ENCODE peak calls at places on chromosomes 7 and 10, in eight cellular contexts. J, X, D, Z, C, B, P and A are unnamed samples.

GRCh38 chr7:117169907-117170306 is 153.0 kb downstream of the WNT2 start:
- DNase-seq in J (no peak), X (no peak), D (no peak), Z (peak), C (no peak), B (no peak), P (no peak), A (no peak)

GRCh38 chr7:152615052-152615741 is 60.7 kb downstream of the XRCC2 start:
- DNase-seq in J (no peak), X (peak), D (no peak), Z (no peak), C (no peak), B (no peak), P (no peak), A (no peak)

GRCh38 chr10:1553951-1554350 is 183.4 kb downstream of the ADARB2 start:
- DNase-seq in J (no peak), X (no peak), D (no peak), Z (no peak), C (no peak), B (no peak), P (no peak), A (no peak)

GRCh38 chr7:33044986-33045385 is 17.6 kb downstream of the NT5C3A start:
- DNase-seq in J (no peak), X (no peak), D (no peak), Z (no peak), C (no peak), B (no peak), P (no peak), A (no peak)

GRCh38 chr10:87636313-87636915 is 23.3 kb upstream of the PAPSS2 start:
- DNase-seq in J (no peak), X (no peak), D (no peak), Z (no peak), C (no peak), B (no peak), P (no peak), A (no peak)

GRCh38 chr10:86413046-86413728 is 46.6 kb upstream of the GRID1 start:
- DNase-seq in J (no peak), X (no peak), D (peak), Z (no peak), C (no peak), B (no peak), P (no peak), A (no peak)

GRCh38 chr7:150481207-150481920 is 30.9 kb downstream of the GIMAP8 start:
- DNase-seq in J (no peak), X (no peak), D (no peak), Z (no peak), C (no peak), B (no peak), P (no peak), A (no peak)

GRCh38 chr10:89076120-89076519 is 85.5 kb downstream of the FAS start:
- DNase-seq in J (no peak), X (no peak), D (no peak), Z (no peak), C (no peak), B (no peak), P (no peak), A (no peak)

GRCh38 chr7:121428857-121429489 is 32.9 kb upstream of the FAM3C start:
- DNase-seq in J (no peak), X (no peak), D (no peak), Z (peak), C (no peak), B (peak), P (no peak), A (no peak)

GRCh38 chr10:101901340-101901739 is 57.7 kb upstream of the KCNIP2 start:
- DNase-seq in J (no peak), X (no peak), D (no peak), Z (no peak), C (no peak), B (no peak), P (no peak), A (no peak)

GRCh38 chr7:43782768-43783555 is 24.5 kb downstream of the BLVRA start:
- DNase-seq in J (no peak), X (peak), D (no peak), Z (no peak), C (no peak), B (no peak), P (no peak), A (no peak)

GRCh38 chr7:1862560-1862959 is 192.5 kb downstream of the ELFN1 start:
- DNase-seq in J (no peak), X (no peak), D (no peak), Z (no peak), C (no peak), B (no peak), P (no peak), A (no peak)

GRCh38 chr7:143322646-143323343 is 6.9 kb downstream of the CLCN1 start:
- DNase-seq in J (peak), X (no peak), D (no peak), Z (no peak), C (no peak), B (no peak), P (peak), A (no peak)

GRCh38 chr7:29588900-29589696 is 25.5 kb downstream of the PRR15 start:
- DNase-seq in J (no peak), X (peak), D (peak), Z (no peak), C (peak), B (no peak), P (no peak), A (no peak)

GRCh38 chr7:1874522-1875389 is 204.7 kb downstream of the ELFN1 start:
- DNase-seq in J (no peak), X (no peak), D (no peak), Z (no peak), C (no peak), B (no peak), P (no peak), A (no peak)

GRCh38 chr7:41699532-41699931 is 3.4 kb downstream of the INHBA start:
- DNase-seq in J (no peak), X (peak), D (no peak), Z (no peak), C (no peak), B (no peak), P (no peak), A (no peak)

GRCh38 chr10:89119651-89120050 is 87.5 kb downstream of the CH25H start:
- DNase-seq in J (no peak), X (no peak), D (no peak), Z (no peak), C (no peak), B (no peak), P (no peak), A (no peak)

GRCh38 chr7:44281811-44282600 is 43.4 kb downstream of the CAMK2B start:
- DNase-seq in J (peak), X (no peak), D (no peak), Z (no peak), C (no peak), B (no peak), P (no peak), A (no peak)

GRCh38 chr10:69407621-69408301 is 9.0 kb downstream of the TACR2 start:
- DNase-seq in J (no peak), X (peak), D (peak), Z (no peak), C (no peak), B (no peak), P (no peak), A (no peak)

GRCh38 chr10:92689663-92690210 is at the start of gene HHEX:
- DNase-seq in J (peak), X (peak), D (peak), Z (no peak), C (peak), B (no peak), P (no peak), A (no peak)

GRCh38 chr7:77328669-77329068 is 87.5 kb downstream of the GSAP start:
- DNase-seq in J (no peak), X (no peak), D (peak), Z (no peak), C (no peak), B (no peak), P (no peak), A (no peak)

GRCh38 chr10:94403034-94403822 is 887 bp downstream of the TBC1D12 start:
- DNase-seq in J (peak), X (peak), D (no peak), Z (no peak), C (peak), B (peak), P (no peak), A (peak)

GRCh38 chr10:58399410-58399809 is 14.2 kb downstream of the TFAM start:
- DNase-seq in J (no peak), X (no peak), D (no peak), Z (no peak), C (no peak), B (no peak), P (no peak), A (no peak)

GRCh38 chr7:112383671-112384417 is 66.4 kb upstream of the IFRD1 start:
- DNase-seq in J (no peak), X (peak), D (peak), Z (no peak), C (no peak), B (no peak), P (no peak), A (no peak)

GRCh38 chr7:77254429-77254828 is 54.8 kb upstream of the FGL2 start:
- DNase-seq in J (no peak), X (no peak), D (no peak), Z (no peak), C (no peak), B (no peak), P (no peak), A (no peak)

GRCh38 chr7:93310346-93310745 is 78.2 kb downstream of the VPS50 start:
- DNase-seq in J (no peak), X (no peak), D (no peak), Z (no peak), C (no peak), B (no peak), P (no peak), A (no peak)

GRCh38 chr7:20238754-20239324 is 21.7 kb upstream of the MACC1 start:
- DNase-seq in J (no peak), X (no peak), D (no peak), Z (no peak), C (no peak), B (no peak), P (no peak), A (no peak)

GRCh38 chr10:98577578-98577977 is 130.8 kb upstream of the HPS1 start:
- DNase-seq in J (no peak), X (no peak), D (no peak), Z (no peak), C (no peak), B (no peak), P (no peak), A (no peak)

GRCh38 chr10:1420663-1421362 is 316.5 kb downstream of the ADARB2 start:
- DNase-seq in J (no peak), X (peak), D (peak), Z (peak), C (peak), B (no peak), P (no peak), A (peak)

GRCh38 chr7:53003653-53004445 is 31.6 kb upstream of the POM121L12 start:
- DNase-seq in J (no peak), X (no peak), D (no peak), Z (no peak), C (no peak), B (no peak), P (no peak), A (no peak)

DNA sequence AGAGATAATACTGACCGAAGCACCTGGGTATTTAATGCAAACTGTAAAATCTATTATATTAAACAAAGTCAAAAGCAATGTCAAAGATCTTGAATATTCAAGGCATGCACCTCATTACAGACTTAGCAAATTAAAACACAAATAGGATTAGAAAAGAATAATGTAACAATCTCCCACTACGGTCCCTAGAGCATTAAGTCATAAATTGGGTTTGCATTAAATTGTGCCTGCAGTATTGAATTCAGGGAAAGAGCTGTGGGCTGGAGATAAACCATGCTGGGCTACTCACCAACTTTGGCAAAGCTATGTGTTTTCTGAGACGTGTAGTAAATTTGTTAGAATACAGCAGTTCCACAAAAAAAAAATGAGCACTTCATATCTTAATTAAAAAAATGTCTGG is 241.5 kb downstream of the SNX10 start:
- DNase-seq in J (no peak), X (no peak), D (no peak), Z (no peak), C (no peak), B (no peak), P (no peak), A (no peak)
- TF ChIP-seq CTCF in J (no peak), X (no peak), D (no peak), Z (no peak), C (no peak), B (no peak), P (no peak), A (no peak)

GRCh38 chr10:129935102-129935860 is 28.8 kb downstream of the EBF3 start:
- DNase-seq in J (peak), X (no peak), D (no peak), Z (no peak), C (no peak), B (no peak), P (no peak), A (no peak)

GRCh38 chr10:129936923-129937300 is 27.2 kb downstream of the EBF3 start:
- DNase-seq in J (peak), X (no peak), D (no peak), Z (no peak), C (no peak), B (no peak), P (no peak), A (no peak)

GRCh38 chr10:129937351-129937751 is 26.7 kb downstream of the EBF3 start:
- DNase-seq in J (peak), X (no peak), D (no peak), Z (no peak), C (no peak), B (no peak), P (no peak), A (no peak)

GRCh38 chr10:129935861-129936140 is 28.3 kb downstream of the EBF3 start:
- DNase-seq in J (peak), X (no peak), D (no peak), Z (no peak), C (no peak), B (no peak), P (no peak), A (no peak)

DNA sequence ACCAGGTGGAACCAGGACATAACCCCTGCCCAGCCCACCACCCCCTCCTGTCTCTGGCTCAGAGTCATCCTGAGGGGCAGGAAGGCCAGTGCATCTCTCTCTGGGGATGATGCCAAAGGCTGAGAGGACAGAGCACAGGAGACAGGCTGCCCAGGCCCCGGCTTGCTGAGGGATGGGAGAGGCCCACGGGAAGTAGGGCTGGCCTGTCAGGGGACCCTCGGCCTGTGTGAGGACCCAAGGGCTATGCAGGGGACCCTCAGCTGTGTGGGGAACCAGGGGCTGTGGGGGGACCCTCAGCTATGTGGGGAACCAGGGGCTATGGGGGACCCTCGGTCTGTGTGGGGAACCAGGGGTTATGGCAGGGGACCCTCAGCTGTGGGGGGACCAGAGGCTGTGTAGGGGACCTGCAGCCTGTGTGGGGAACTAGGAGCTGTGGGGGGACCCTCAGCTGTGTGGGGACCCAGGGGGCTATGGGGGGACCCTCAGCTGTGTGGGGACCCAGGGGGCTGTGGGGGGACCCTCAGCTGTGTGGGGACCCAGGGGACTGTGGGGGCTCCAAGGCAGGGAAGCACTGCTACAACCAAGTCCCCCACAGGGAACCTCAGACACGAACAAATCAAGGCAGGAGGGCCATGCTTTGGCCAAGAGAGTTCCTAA is 27.7 kb downstream of the EBF3 start:
- DNase-seq in J (peak), X (no peak), D (no peak), Z (no peak), C (no peak), B (no peak), P (no peak), A (no peak)
- TF ChIP-seq CTCF in J (no peak), X (no peak), D (no peak), Z (no peak), C (no peak), B (no peak), P (no peak), A (no peak)

GRCh38 chr10:113284635-113285034 is 268.2 kb upstream of the HABP2 start:
- DNase-seq in J (no peak), X (no peak), D (no peak), Z (no peak), C (no peak), B (no peak), P (no peak), A (no peak)

GRCh38 chr10:113287592-113287991 is 265.3 kb upstream of the HABP2 start:
- DNase-seq in J (no peak), X (no peak), D (no peak), Z (no peak), C (no peak), B (no peak), P (no peak), A (no peak)

GRCh38 chr10:113285291-113285690 is 267.6 kb upstream of the HABP2 start:
- DNase-seq in J (no peak), X (no peak), D (no peak), Z (no peak), C (no peak), B (no peak), P (no peak), A (no peak)

GRCh38 chr10:113279262-113279661 is 273.6 kb upstream of the HABP2 start:
- DNase-seq in J (no peak), X (no peak), D (no peak), Z (no peak), C (no peak), B (no peak), P (no peak), A (no peak)

DNA sequence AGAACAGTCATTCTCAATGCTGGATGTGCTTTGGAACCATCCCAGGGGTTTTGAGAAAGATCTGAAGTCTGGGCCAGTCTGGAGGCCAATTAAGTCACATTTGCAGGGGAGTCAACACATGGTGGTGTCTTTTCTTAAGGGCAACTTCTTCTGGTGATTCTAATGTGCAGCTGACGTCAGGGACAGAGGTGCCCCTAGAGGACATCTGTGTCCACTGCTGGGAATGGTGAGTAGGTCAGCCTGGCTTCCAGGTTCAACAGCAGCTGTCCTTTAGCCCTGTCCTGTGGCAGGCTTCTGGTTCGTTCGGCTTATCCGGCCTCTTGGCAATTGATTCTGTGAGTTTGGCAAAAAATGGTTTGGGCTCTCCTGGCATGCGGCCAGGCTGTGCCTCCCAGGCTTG is 269.7 kb upstream of the HABP2 start:
- DNase-seq in J (no peak), X (no peak), D (no peak), Z (no peak), C (peak), B (no peak), P (no peak), A (no peak)
- TF ChIP-seq CTCF in J (no peak), X (no peak), D (no peak), Z (peak), C (peak), B (no peak), P (no peak), A (peak)

DNA sequence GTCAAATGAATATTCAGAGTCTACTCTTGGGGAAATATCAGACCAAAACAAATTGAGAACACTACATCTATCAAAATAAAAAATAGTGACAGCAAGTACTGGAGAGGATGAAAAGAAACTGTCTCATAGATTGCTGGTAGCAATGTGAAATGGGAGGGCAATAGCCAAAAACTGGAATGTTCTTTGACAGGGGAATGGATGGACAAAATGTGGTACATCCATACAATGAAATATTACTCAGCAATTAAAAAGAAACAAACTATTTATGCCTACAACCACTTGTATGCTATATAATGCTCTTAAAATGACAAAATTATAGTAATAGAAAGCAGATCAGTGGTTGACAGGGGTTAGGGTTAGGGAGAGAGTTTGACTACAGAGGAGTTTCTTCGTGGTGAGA is 46.0 kb downstream of the CYP51A1 start:
- DNase-seq in J (no peak), X (no peak), D (no peak), Z (no peak), C (no peak), B (no peak), P (no peak), A (no peak)
- TF ChIP-seq CTCF in J (no peak), X (no peak), D (no peak), Z (no peak), C (no peak), B (no peak), P (no peak), A (no peak)